ENCODE peak calls at places on chromosomes 11 and 22, in four cellular contexts. One of them, this sample, is unnamed.

GRCh38 chr11:114598461-114598860 is 2.9 kb upstream of the NXPE4 start:
- DNase-seq in AG04449: no peak
- DNase-seq in SK-N-SH: no peak
- DNase-seq in NCI-H774: no peak
- DNase-seq in this sample: no peak

GRCh38 chr11:18203723-18204122 is 31.1 kb downstream of the MRGPRX4 start:
- DNase-seq in AG04449: no peak
- DNase-seq in SK-N-SH: peak
- DNase-seq in NCI-H774: peak
- DNase-seq in this sample: no peak

GRCh38 chr11:45174963-45175362 is 28.5 kb downstream of the PRDM11 start:
- DNase-seq in AG04449: no peak
- DNase-seq in SK-N-SH: no peak
- DNase-seq in NCI-H774: no peak
- DNase-seq in this sample: no peak

GRCh38 chr11:59463176-59463575 is 6.4 kb downstream of the OR4D6 start:
- DNase-seq in AG04449: no peak
- DNase-seq in SK-N-SH: no peak
- DNase-seq in NCI-H774: no peak
- DNase-seq in this sample: no peak

GRCh38 chr11:27524155-27524554 is 17.6 kb upstream of the LIN7C start:
- DNase-seq in AG04449: peak
- DNase-seq in SK-N-SH: peak
- DNase-seq in NCI-H774: no peak
- DNase-seq in this sample: no peak

GRCh38 chr11:45933131-45933821 is 10.8 kb downstream of the LARGE2 start:
- DNase-seq in AG04449: no peak
- DNase-seq in SK-N-SH: no peak
- DNase-seq in NCI-H774: no peak
- DNase-seq in this sample: no peak

GRCh38 chr22:26592368-26593015 is 2.6 kb upstream of the TPST2 start:
- DNase-seq in AG04449: no peak
- DNase-seq in SK-N-SH: no peak
- DNase-seq in NCI-H774: no peak
- DNase-seq in this sample: peak

GRCh38 chr22:20520093-20520511 is 12.7 kb downstream of the MED15 start:
- DNase-seq in AG04449: no peak
- DNase-seq in SK-N-SH: no peak
- DNase-seq in NCI-H774: no peak
- DNase-seq in this sample: no peak

GRCh38 chr11:134498326-134499139 is 86.5 kb upstream of the B3GAT1 start:
- DNase-seq in AG04449: no peak
- DNase-seq in SK-N-SH: no peak
- DNase-seq in NCI-H774: no peak
- DNase-seq in this sample: no peak

GRCh38 chr11:657691-658126 is 20.6 kb downstream of the DRD4 start:
- DNase-seq in AG04449: no peak
- DNase-seq in SK-N-SH: no peak
- DNase-seq in NCI-H774: no peak
- DNase-seq in this sample: no peak

GRCh38 chr11:2515401-2516275 is 70.8 kb downstream of the KCNQ1 start:
- DNase-seq in AG04449: no peak
- DNase-seq in SK-N-SH: peak
- DNase-seq in NCI-H774: no peak
- DNase-seq in this sample: no peak

GRCh38 chr11:820655-821512 is 2.2 kb downstream of the PNPLA2 start:
- DNase-seq in AG04449: no peak
- DNase-seq in SK-N-SH: no peak
- DNase-seq in NCI-H774: no peak
- DNase-seq in this sample: no peak

GRCh38 chr22:47201996-47202818 is 439.8 kb downstream of the TBC1D22A start:
- DNase-seq in AG04449: no peak
- DNase-seq in SK-N-SH: no peak
- DNase-seq in NCI-H774: no peak
- DNase-seq in this sample: no peak

GRCh38 chr11:128260398-128260797 is 327.0 kb downstream of the ETS1 start:
- DNase-seq in AG04449: no peak
- DNase-seq in SK-N-SH: no peak
- DNase-seq in NCI-H774: no peak
- DNase-seq in this sample: no peak

GRCh38 chr11:75771646-75772410 is 3.2 kb downstream of the DGAT2 start:
- DNase-seq in AG04449: no peak
- DNase-seq in SK-N-SH: no peak
- DNase-seq in NCI-H774: no peak
- DNase-seq in this sample: no peak

GRCh38 chr11:95254139-95254704 is 23.2 kb upstream of the SESN3 start:
- DNase-seq in AG04449: peak
- DNase-seq in SK-N-SH: peak
- DNase-seq in NCI-H774: peak
- DNase-seq in this sample: peak

GRCh38 chr11:61503135-61503770 is 5.3 kb upstream of the LRRC10B start:
- DNase-seq in AG04449: no peak
- DNase-seq in SK-N-SH: no peak
- DNase-seq in NCI-H774: no peak
- DNase-seq in this sample: no peak

GRCh38 chr11:121451178-121451981 is 734 bp upstream of the SORL1 start:
- DNase-seq in AG04449: no peak
- DNase-seq in SK-N-SH: no peak
- DNase-seq in NCI-H774: no peak
- DNase-seq in this sample: no peak

GRCh38 chr11:18493310-18493709 is 33.4 kb downstream of the TSG101 start:
- DNase-seq in AG04449: no peak
- DNase-seq in SK-N-SH: no peak
- DNase-seq in NCI-H774: no peak
- DNase-seq in this sample: no peak

GRCh38 chr11:11620966-11621880 is 582 bp downstream of the GALNT18 start:
- DNase-seq in AG04449: no peak
- DNase-seq in SK-N-SH: peak
- DNase-seq in NCI-H774: no peak
- DNase-seq in this sample: peak

GRCh38 chr11:15275141-15275540 is 160.4 kb downstream of the INSC start:
- DNase-seq in AG04449: no peak
- DNase-seq in SK-N-SH: no peak
- DNase-seq in NCI-H774: no peak
- DNase-seq in this sample: no peak

GRCh38 chr22:27808730-27809129 is 7.2 kb upstream of the MN1 start:
- DNase-seq in AG04449: no peak
- DNase-seq in SK-N-SH: no peak
- DNase-seq in NCI-H774: no peak
- DNase-seq in this sample: no peak

GRCh38 chr11:63918576-63919171 is 1.7 kb upstream of the RCOR2 start:
- DNase-seq in AG04449: no peak
- DNase-seq in SK-N-SH: peak
- DNase-seq in NCI-H774: no peak
- DNase-seq in this sample: no peak

GRCh38 chr22:43094085-43094484 is 4.9 kb upstream of the TTLL1 start:
- DNase-seq in AG04449: no peak
- DNase-seq in SK-N-SH: no peak
- DNase-seq in NCI-H774: no peak
- DNase-seq in this sample: no peak

GRCh38 chr11:35377262-35377661 is 42.1 kb downstream of the SLC1A2 start:
- DNase-seq in AG04449: no peak
- DNase-seq in SK-N-SH: peak
- DNase-seq in NCI-H774: no peak
- DNase-seq in this sample: no peak

GRCh38 chr11:47179655-47179991 is 2.9 kb upstream of the ARFGAP2 start:
- DNase-seq in AG04449: no peak
- DNase-seq in SK-N-SH: peak
- DNase-seq in NCI-H774: no peak
- DNase-seq in this sample: peak

GRCh38 chr11:25927391-25927790 is 404.5 kb upstream of the ANO3 start:
- DNase-seq in AG04449: no peak
- DNase-seq in SK-N-SH: no peak
- DNase-seq in NCI-H774: no peak
- DNase-seq in this sample: no peak

GRCh38 chr11:44049832-44050231 is 2.1 kb downstream of the ACCSL start:
- DNase-seq in AG04449: no peak
- DNase-seq in SK-N-SH: no peak
- DNase-seq in NCI-H774: no peak
- DNase-seq in this sample: no peak